ENCODE peak calls at places on chromosomes 5 and 9, in ten cellular contexts. P is stimulated activated CD8-positive, alpha-beta memory T cell treated with anti-CD3 and anti-CD28 coated beads, Interleukin-15, amount 100 ng/mL, for 1 hour; Q is cardiac muscle cell; N is progenitor cell of endocrine pancreas; T is DMS53; K is CD4-positive, alpha-beta memory T cell; Z is LoVo; F is fibroblast of lung; V is MV-4-11; B is NCI-H69. R is an unnamed sample.

GRCh38 chr9:89021154-89021803 is 30.0 kb downstream of the S1PR3 start:
- DNase-seq in F (peak; percentile 88), B (no peak), Q (peak; percentile 88), Z (peak; percentile 53), T (no peak), N (no peak), P (no peak), K (no peak), V (peak; percentile 21), R (no peak)

GRCh38 chr9:12884736-12885395 is 110.0 kb downstream of the LURAP1L start:
- DNase-seq in F (peak; percentile 85), N (no peak), B (peak; percentile 81), Z (peak; percentile 75), P (no peak), K (no peak), V (no peak), T (peak; percentile 41), Q (peak; percentile 90), R (no peak)

GRCh38 chr9:107480386-107480789 is 9.2 kb downstream of the KLF4 start:
- DNase-seq in F (peak; percentile 94), K (no peak), V (peak; percentile 89), T (no peak), N (no peak), Z (peak; percentile 62), B (no peak), Q (peak; percentile 89), P (no peak), R (no peak)

GRCh38 chr9:91063471-91063870 is 261.9 kb downstream of the SYK start:
- DNase-seq in P (no peak), Q (no peak), T (no peak), F (no peak), V (no peak), Z (no peak), B (no peak), K (no peak), N (no peak), R (no peak)

GRCh38 chr9:95091574-95091970 is 225.9 kb downstream of the FANCC start:
- DNase-seq in B (no peak), Q (no peak), T (no peak), V (no peak), F (peak; percentile 40), Z (peak; percentile 14), K (no peak), P (no peak), N (no peak), R (no peak)

GRCh38 chr5:172362755-172363154 is 79.2 kb upstream of the UBTD2 start:
- DNase-seq in N (no peak), T (no peak), K (no peak), V (no peak), Q (no peak), F (no peak), B (no peak), Z (no peak), P (no peak), R (no peak)

GRCh38 chr9:125902224-125902623 is 155.1 kb downstream of the PBX3 start:
- DNase-seq in P (no peak), N (no peak), T (peak; percentile 22), K (no peak), V (no peak), Q (no peak), B (no peak), Z (no peak), F (no peak), R (no peak)

GRCh38 chr9:89743216-89743575 is 138.4 kb downstream of the GADD45G start:
- DNase-seq in K (no peak), T (no peak), Z (no peak), P (no peak), N (no peak), V (peak; percentile 79), B (no peak), F (no peak), Q (no peak), R (no peak)

GRCh38 chr5:43997647-43998251 is 391.5 kb downstream of the FGF10 start:
- DNase-seq in N (no peak), Q (no peak), T (peak; percentile 44), P (no peak), V (no peak), K (no peak), B (peak; percentile 29), Z (peak; percentile 12), F (peak; percentile 99), R (peak; percentile 3)

GRCh38 chr9:100581081-100581480 is 3.2 kb downstream of the CAVIN4 start:
- DNase-seq in Z (no peak), V (no peak), B (no peak), Q (no peak), N (no peak), P (no peak), T (no peak), F (no peak), K (no peak), R (no peak)

GRCh38 chr5:50582699-50583098 is 83.7 kb upstream of the PARP8 start:
- DNase-seq in V (no peak), N (no peak), Q (no peak), Z (no peak), K (no peak), P (no peak), T (no peak), B (no peak), F (no peak), R (no peak)

GRCh38 chr5:177232761-177233160 is 70.8 kb downstream of the RAB24 start:
- DNase-seq in T (no peak), K (no peak), Z (no peak), F (peak; percentile 18), B (no peak), N (no peak), P (no peak), Q (peak; percentile 18), V (no peak), R (no peak)

GRCh38 chr9:116030532-116030931 is 123.1 kb upstream of the PAPPA start:
- DNase-seq in T (no peak), N (no peak), Q (peak; percentile 29), B (no peak), Z (no peak), P (no peak), F (no peak), V (no peak), K (no peak), R (no peak)

GRCh38 chr5:142356318-142356715 is 31.5 kb upstream of the SPRY4 start:
- DNase-seq in Z (no peak), F (peak; percentile 83), K (no peak), Q (no peak), N (no peak), T (peak; percentile 72), B (no peak), V (no peak), P (no peak), R (no peak)

GRCh38 chr5:147455321-147455720 is 54.5 kb downstream of the DPYSL3 start:
- DNase-seq in N (no peak), T (no peak), P (no peak), F (peak; percentile 93), Z (no peak), B (peak; percentile 48), Q (peak; percentile 97), V (peak; percentile 87), K (no peak), R (no peak)

GRCh38 chr9:115350548-115350947 is 232.6 kb upstream of the TNC start:
- DNase-seq in F (peak; percentile 48), Z (no peak), N (no peak), K (no peak), T (no peak), P (no peak), B (no peak), V (no peak), Q (no peak), R (no peak)

GRCh38 chr9:77290373-77290772 is 113.0 kb downstream of the VPS13A start:
- DNase-seq in K (no peak), T (no peak), N (no peak), Q (peak; percentile 15), V (no peak), B (no peak), F (no peak), Z (no peak), P (no peak), R (no peak)